ENCODE peak calls at places on chromosomes 13 and 19, in six cellular contexts. One of them, this sample, is unnamed.
A peak's percentile ranks its signal among the peaks of the same experiment; 100 is the strongest.

GRCh38 chr19:9839415-9839814 is 4.3 kb downstream of the PIN1 start:
- DNase-seq in DMS 273 treated with DMSO at 0.1 percent for 48 hours: peak; percentile 24
- DNase-seq in posterior vena cava: no peak
- DNase-seq in NCI-H187 treated with DMSO at 0.1 percent for 48 hours: no peak
- DNase-seq in NCI-H2081: no peak
- DNase-seq in kidney epithelial cell: no peak
- DNase-seq in this sample: no peak

GRCh38 chr19:31113250-31113685 is 236.0 kb downstream of the TSHZ3 start:
- DNase-seq in kidney epithelial cell: no peak
- DNase-seq in DMS 273 treated with DMSO at 0.1 percent for 48 hours: no peak
- DNase-seq in NCI-H187 treated with DMSO at 0.1 percent for 48 hours: no peak
- DNase-seq in NCI-H2081: no peak
- DNase-seq in posterior vena cava: no peak
- DNase-seq in this sample: no peak

GRCh38 chr19:51687791-51688664 is 5.1 kb upstream of the SPACA6 start:
- DNase-seq in posterior vena cava: peak; percentile 90
- DNase-seq in NCI-H187 treated with DMSO at 0.1 percent for 48 hours: no peak
- DNase-seq in DMS 273 treated with DMSO at 0.1 percent for 48 hours: no peak
- DNase-seq in kidney epithelial cell: no peak
- DNase-seq in NCI-H2081: no peak
- DNase-seq in this sample: peak; percentile 45

GRCh38 chr13:45092668-45093067 is 27.6 kb upstream of the GTF2F2 start:
- DNase-seq in NCI-H2081: no peak
- DNase-seq in kidney epithelial cell: no peak
- DNase-seq in NCI-H187 treated with DMSO at 0.1 percent for 48 hours: no peak
- DNase-seq in posterior vena cava: no peak
- DNase-seq in DMS 273 treated with DMSO at 0.1 percent for 48 hours: no peak
- DNase-seq in this sample: no peak

GRCh38 chr13:105627270-105627669 is 908.2 kb downstream of the EFNB2 start:
- DNase-seq in posterior vena cava: no peak
- DNase-seq in NCI-H187 treated with DMSO at 0.1 percent for 48 hours: no peak
- DNase-seq in DMS 273 treated with DMSO at 0.1 percent for 48 hours: no peak
- DNase-seq in kidney epithelial cell: no peak
- DNase-seq in NCI-H2081: no peak
- DNase-seq in this sample: no peak

GRCh38 chr19:1882089-1882785 is 3.1 kb downstream of the ABHD17A start:
- DNase-seq in kidney epithelial cell: no peak
- DNase-seq in posterior vena cava: no peak
- DNase-seq in NCI-H2081: no peak
- DNase-seq in NCI-H187 treated with DMSO at 0.1 percent for 48 hours: no peak
- DNase-seq in DMS 273 treated with DMSO at 0.1 percent for 48 hours: no peak
- DNase-seq in this sample: no peak

GRCh38 chr13:95385373-95385772 is 84.1 kb upstream of the ABCC4 start:
- DNase-seq in kidney epithelial cell: no peak
- DNase-seq in DMS 273 treated with DMSO at 0.1 percent for 48 hours: no peak
- DNase-seq in posterior vena cava: no peak
- DNase-seq in NCI-H2081: no peak
- DNase-seq in NCI-H187 treated with DMSO at 0.1 percent for 48 hours: no peak
- DNase-seq in this sample: no peak

GRCh38 chr19:45468159-45468651 is 409 bp downstream of the FOSB start:
- DNase-seq in kidney epithelial cell: no peak
- DNase-seq in posterior vena cava: peak; percentile 88
- DNase-seq in NCI-H2081: no peak
- DNase-seq in DMS 273 treated with DMSO at 0.1 percent for 48 hours: no peak
- DNase-seq in NCI-H187 treated with DMSO at 0.1 percent for 48 hours: no peak
- DNase-seq in this sample: no peak

GRCh38 chr19:37303591-37304171 is 67.2 kb upstream of the ZNF527 start:
- DNase-seq in posterior vena cava: no peak
- DNase-seq in NCI-H187 treated with DMSO at 0.1 percent for 48 hours: no peak
- DNase-seq in NCI-H2081: no peak
- DNase-seq in kidney epithelial cell: no peak
- DNase-seq in DMS 273 treated with DMSO at 0.1 percent for 48 hours: no peak
- DNase-seq in this sample: no peak

GRCh38 chr19:39936020-39936419 is 1.6 kb upstream of the FCGBP start:
- DNase-seq in NCI-H187 treated with DMSO at 0.1 percent for 48 hours: no peak
- DNase-seq in posterior vena cava: no peak
- DNase-seq in DMS 273 treated with DMSO at 0.1 percent for 48 hours: no peak
- DNase-seq in kidney epithelial cell: no peak
- DNase-seq in NCI-H2081: no peak
- DNase-seq in this sample: no peak

GRCh38 chr19:45825263-45825605 is 10.1 kb upstream of the RSPH6A start:
- DNase-seq in NCI-H2081: no peak
- DNase-seq in posterior vena cava: no peak
- DNase-seq in kidney epithelial cell: no peak
- DNase-seq in DMS 273 treated with DMSO at 0.1 percent for 48 hours: no peak
- DNase-seq in NCI-H187 treated with DMSO at 0.1 percent for 48 hours: no peak
- DNase-seq in this sample: no peak

GRCh38 chr13:111389621-111390521 is 69.4 kb downstream of the TEX29 start:
- DNase-seq in NCI-H187 treated with DMSO at 0.1 percent for 48 hours: no peak
- DNase-seq in posterior vena cava: peak; percentile 67
- DNase-seq in DMS 273 treated with DMSO at 0.1 percent for 48 hours: no peak
- DNase-seq in NCI-H2081: no peak
- DNase-seq in kidney epithelial cell: no peak
- DNase-seq in this sample: no peak

GRCh38 chr19:41479757-41480191 is 36.8 kb downstream of the ERICH4 start:
- DNase-seq in NCI-H2081: no peak
- DNase-seq in NCI-H187 treated with DMSO at 0.1 percent for 48 hours: no peak
- DNase-seq in kidney epithelial cell: no peak
- DNase-seq in DMS 273 treated with DMSO at 0.1 percent for 48 hours: no peak
- DNase-seq in posterior vena cava: no peak
- DNase-seq in this sample: no peak

GRCh38 chr19:10206226-10206873 is 11.6 kb upstream of the DNMT1 start:
- DNase-seq in DMS 273 treated with DMSO at 0.1 percent for 48 hours: no peak
- DNase-seq in NCI-H2081: no peak
- DNase-seq in posterior vena cava: no peak
- DNase-seq in kidney epithelial cell: no peak
- DNase-seq in NCI-H187 treated with DMSO at 0.1 percent for 48 hours: no peak
- DNase-seq in this sample: no peak

GRCh38 chr19:46371371-46371901 is 24.5 kb downstream of the PPP5C start:
- DNase-seq in DMS 273 treated with DMSO at 0.1 percent for 48 hours: no peak
- DNase-seq in NCI-H187 treated with DMSO at 0.1 percent for 48 hours: no peak
- DNase-seq in NCI-H2081: no peak
- DNase-seq in kidney epithelial cell: no peak
- DNase-seq in posterior vena cava: peak; percentile 45
- DNase-seq in this sample: no peak

GRCh38 chr19:54179921-54180452 is 7.0 kb upstream of the TMC4 start:
- DNase-seq in kidney epithelial cell: peak; percentile 67
- DNase-seq in NCI-H187 treated with DMSO at 0.1 percent for 48 hours: peak; percentile 50
- DNase-seq in posterior vena cava: peak; percentile 80
- DNase-seq in NCI-H2081: peak; percentile 41
- DNase-seq in DMS 273 treated with DMSO at 0.1 percent for 48 hours: no peak
- DNase-seq in this sample: peak; percentile 9

GRCh38 chr19:46291829-46292228 is 5.0 kb upstream of the HIF3A start:
- DNase-seq in NCI-H187 treated with DMSO at 0.1 percent for 48 hours: no peak
- DNase-seq in DMS 273 treated with DMSO at 0.1 percent for 48 hours: no peak
- DNase-seq in posterior vena cava: no peak
- DNase-seq in kidney epithelial cell: no peak
- DNase-seq in NCI-H2081: no peak
- DNase-seq in this sample: no peak

GRCh38 chr13:110418944-110419343 is 111.9 kb downstream of the COL4A2 start:
- DNase-seq in NCI-H2081: no peak
- DNase-seq in NCI-H187 treated with DMSO at 0.1 percent for 48 hours: no peak
- DNase-seq in kidney epithelial cell: no peak
- DNase-seq in posterior vena cava: no peak
- DNase-seq in DMS 273 treated with DMSO at 0.1 percent for 48 hours: no peak
- DNase-seq in this sample: no peak

GRCh38 chr19:48715681-48716171 is 3.8 kb downstream of the MAMSTR start:
- DNase-seq in kidney epithelial cell: no peak
- DNase-seq in posterior vena cava: no peak
- DNase-seq in NCI-H187 treated with DMSO at 0.1 percent for 48 hours: no peak
- DNase-seq in NCI-H2081: no peak
- DNase-seq in DMS 273 treated with DMSO at 0.1 percent for 48 hours: peak; percentile 62
- DNase-seq in this sample: no peak

GRCh38 chr19:6126335-6126974 is 9.0 kb upstream of the ACSBG2 start:
- DNase-seq in posterior vena cava: no peak
- DNase-seq in kidney epithelial cell: peak; percentile 12
- DNase-seq in DMS 273 treated with DMSO at 0.1 percent for 48 hours: peak; percentile 41
- DNase-seq in NCI-H187 treated with DMSO at 0.1 percent for 48 hours: no peak
- DNase-seq in NCI-H2081: peak; percentile 53
- DNase-seq in this sample: peak; percentile 50

GRCh38 chr19:43507880-43508279 is 3.3 kb upstream of the PHLDB3 start:
- DNase-seq in kidney epithelial cell: no peak
- DNase-seq in posterior vena cava: no peak
- DNase-seq in NCI-H187 treated with DMSO at 0.1 percent for 48 hours: no peak
- DNase-seq in DMS 273 treated with DMSO at 0.1 percent for 48 hours: no peak
- DNase-seq in NCI-H2081: no peak
- DNase-seq in this sample: no peak

GRCh38 chr13:23323946-23324709 is 109.4 kb downstream of the SACS start:
- DNase-seq in NCI-H187 treated with DMSO at 0.1 percent for 48 hours: no peak
- DNase-seq in DMS 273 treated with DMSO at 0.1 percent for 48 hours: no peak
- DNase-seq in NCI-H2081: no peak
- DNase-seq in kidney epithelial cell: no peak
- DNase-seq in posterior vena cava: no peak
- DNase-seq in this sample: no peak

GRCh38 chr13:92967923-92968322 is 258.7 kb upstream of the GPC6 start:
- DNase-seq in kidney epithelial cell: no peak
- DNase-seq in DMS 273 treated with DMSO at 0.1 percent for 48 hours: no peak
- DNase-seq in NCI-H187 treated with DMSO at 0.1 percent for 48 hours: no peak
- DNase-seq in posterior vena cava: no peak
- DNase-seq in NCI-H2081: no peak
- DNase-seq in this sample: no peak

GRCh38 chr19:33388231-33388816 is 14.8 kb downstream of the CEBPG start:
- DNase-seq in posterior vena cava: peak; percentile 80
- DNase-seq in NCI-H2081: no peak
- DNase-seq in NCI-H187 treated with DMSO at 0.1 percent for 48 hours: no peak
- DNase-seq in kidney epithelial cell: no peak
- DNase-seq in DMS 273 treated with DMSO at 0.1 percent for 48 hours: no peak
- DNase-seq in this sample: no peak

GRCh38 chr19:38115264-38115802 is 108.7 kb downstream of the DPF1 start:
- DNase-seq in posterior vena cava: no peak
- DNase-seq in DMS 273 treated with DMSO at 0.1 percent for 48 hours: no peak
- DNase-seq in kidney epithelial cell: no peak
- DNase-seq in NCI-H2081: no peak
- DNase-seq in NCI-H187 treated with DMSO at 0.1 percent for 48 hours: no peak
- DNase-seq in this sample: no peak

GRCh38 chr13:70087247-70087646 is 20.4 kb upstream of the ATXN8OS start:
- DNase-seq in DMS 273 treated with DMSO at 0.1 percent for 48 hours: no peak
- DNase-seq in posterior vena cava: no peak
- DNase-seq in NCI-H187 treated with DMSO at 0.1 percent for 48 hours: no peak
- DNase-seq in NCI-H2081: no peak
- DNase-seq in kidney epithelial cell: no peak
- DNase-seq in this sample: no peak

GRCh38 chr19:4980087-4980486 is 11.2 kb downstream of the KDM4B start:
- DNase-seq in kidney epithelial cell: peak; percentile 42
- DNase-seq in NCI-H2081: no peak
- DNase-seq in NCI-H187 treated with DMSO at 0.1 percent for 48 hours: no peak
- DNase-seq in posterior vena cava: no peak
- DNase-seq in DMS 273 treated with DMSO at 0.1 percent for 48 hours: no peak
- DNase-seq in this sample: no peak

GRCh38 chr19:38362076-38362945 is 12.1 kb upstream of the PSMD8 start:
- DNase-seq in posterior vena cava: peak; percentile 94
- DNase-seq in NCI-H2081: peak; percentile 39
- DNase-seq in DMS 273 treated with DMSO at 0.1 percent for 48 hours: peak; percentile 37
- DNase-seq in NCI-H187 treated with DMSO at 0.1 percent for 48 hours: peak; percentile 10
- DNase-seq in kidney epithelial cell: no peak
- DNase-seq in this sample: peak; percentile 52

GRCh38 chr19:32817913-32818476 is 51.6 kb downstream of the SLC7A9 start:
- DNase-seq in DMS 273 treated with DMSO at 0.1 percent for 48 hours: no peak
- DNase-seq in NCI-H187 treated with DMSO at 0.1 percent for 48 hours: no peak
- DNase-seq in posterior vena cava: no peak
- DNase-seq in kidney epithelial cell: no peak
- DNase-seq in NCI-H2081: no peak
- DNase-seq in this sample: no peak